ENCODE peak calls at places on chromosome 19, in nine cellular contexts. F is fibroblast of lung; S is BE2C; N is activated T-cell treated with anti-CD3 and anti-CD28 coated beads for 1 hour; Z is GOT3; D is stimulated activated CD4-positive, alpha-beta T cell treated with anti-CD3 and anti-CD28 coated beads, Interleukin-2, amount 100 ng/mL, for 24 hours; U is cardiac fibroblast; J is esophagus squamous epithelium; B is RWPE1. Y is an unnamed sample.

GRCh38 chr19:51887522-51888498 is at the start of gene ZNF577:
- DNase-seq in F (peak), S (peak), N (peak), Z (peak), D (peak), U (peak), J (peak), B (peak), Y (no peak)

GRCh38 chr19:47230122-47230920 is 678 bp downstream of the BBC3 start:
- DNase-seq in F (peak), S (peak), N (peak), Z (no peak), D (peak), U (peak), J (no peak), B (peak), Y (no peak)

GRCh38 chr19:32201661-32202060 is 143.7 kb upstream of the ZNF507 start:
- DNase-seq in F (no peak), S (no peak), N (no peak), Z (no peak), D (no peak), U (no peak), J (no peak), B (no peak), Y (no peak)

GRCh38 chr19:29610213-29610573 is 4.1 kb downstream of the POP4 start:
- DNase-seq in F (no peak), S (no peak), N (no peak), Z (no peak), D (no peak), U (no peak), J (no peak), B (no peak), Y (no peak)

GRCh38 chr19:49058592-49058991 is 1.0 kb upstream of the CGB7 start:
- DNase-seq in F (no peak), S (peak), N (no peak), Z (no peak), D (no peak), U (peak), J (no peak), B (no peak), Y (no peak)

GRCh38 chr19:48999481-49000325 is 6.0 kb downstream of the RUVBL2 start:
- DNase-seq in F (peak), S (peak), N (peak), Z (no peak), D (peak), U (peak), J (no peak), B (no peak), Y (no peak)

GRCh38 chr19:48616041-48616436 is 1.2 kb upstream of the FAM83E start:
- DNase-seq in F (no peak), S (no peak), N (no peak), Z (no peak), D (no peak), U (no peak), J (no peak), B (no peak), Y (no peak)

GRCh38 chr19:12913011-12913561 is 6.0 kb downstream of the SYCE2 start:
- DNase-seq in F (peak), S (peak), N (no peak), Z (no peak), D (no peak), U (peak), J (no peak), B (no peak), Y (no peak)

GRCh38 chr19:741506-742131 is 9.3 kb upstream of the MISP start:
- DNase-seq in F (no peak), S (no peak), N (no peak), Z (no peak), D (no peak), U (peak), J (no peak), B (no peak), Y (no peak)

GRCh38 chr19:29528350-29528945 is 2.7 kb downstream of the VSTM2B start:
- DNase-seq in F (peak), S (peak), N (peak), Z (no peak), D (peak), U (peak), J (no peak), B (peak), Y (no peak)

GRCh38 chr19:17327654-17328516 is 6.8 kb downstream of the ANO8 start:
- DNase-seq in F (peak), S (no peak), N (peak), Z (no peak), D (peak), U (peak), J (no peak), B (peak), Y (no peak)

GRCh38 chr19:38107129-38107528 is 116.9 kb downstream of the DPF1 start:
- DNase-seq in F (no peak), S (no peak), N (no peak), Z (no peak), D (no peak), U (no peak), J (no peak), B (no peak), Y (no peak)

GRCh38 chr19:34428549-34429285 is 536 bp downstream of the UBA2 start:
- DNase-seq in F (peak), S (peak), N (no peak), Z (no peak), D (no peak), U (peak), J (no peak), B (peak), Y (no peak)

GRCh38 chr19:34990578-34991192 is 9.4 kb upstream of the GRAMD1A start:
- DNase-seq in F (no peak), S (no peak), N (no peak), Z (no peak), D (peak), U (no peak), J (no peak), B (no peak), Y (no peak)

GRCh38 chr19:12899891-12900518 is 9.0 kb downstream of the GCDH start:
- DNase-seq in F (no peak), S (no peak), N (no peak), Z (no peak), D (no peak), U (no peak), J (no peak), B (no peak), Y (no peak)

GRCh38 chr19:11377237-11377636 is 2.8 kb downstream of the SWSAP1 start:
- DNase-seq in F (peak), S (peak), N (no peak), Z (no peak), D (no peak), U (peak), J (no peak), B (peak), Y (no peak)

GRCh38 chr19:56838930-56839664 is 1.4 kb downstream of the PEG3 start:
- DNase-seq in F (peak), S (peak), N (no peak), Z (no peak), D (no peak), U (peak), J (peak), B (no peak), Y (no peak)

GRCh38 chr19:53365899-53366493 is 491 bp downstream of the ZNF525 start:
- DNase-seq in F (no peak), S (peak), N (no peak), Z (no peak), D (peak), U (peak), J (no peak), B (no peak), Y (no peak)

GRCh38 chr19:16456652-16457194 is 15.0 kb downstream of the EPS15L1 start:
- DNase-seq in F (no peak), S (no peak), N (no peak), Z (no peak), D (no peak), U (no peak), J (no peak), B (no peak), Y (no peak)

GRCh38 chr19:11330103-11330502 is 9.4 kb downstream of the RAB3D start:
- DNase-seq in F (no peak), S (no peak), N (no peak), Z (no peak), D (no peak), U (no peak), J (no peak), B (no peak), Y (no peak)

GRCh38 chr19:47790398-47790814 is 11.9 kb downstream of the SELENOW start:
- DNase-seq in F (peak), S (peak), N (peak), Z (peak), D (peak), U (peak), J (no peak), B (peak), Y (no peak)

GRCh38 chr19:45526143-45526542 is 18.9 kb downstream of the VASP start:
- DNase-seq in F (peak), S (peak), N (no peak), Z (no peak), D (no peak), U (peak), J (no peak), B (peak), Y (no peak)

GRCh38 chr19:13849991-13850909 is 26.7 kb upstream of the NANOS3 start:
- DNase-seq in F (peak), S (peak), N (no peak), Z (peak), D (peak), U (peak), J (no peak), B (no peak), Y (no peak)

GRCh38 chr19:35009424-35010415 is 9.6 kb downstream of the GRAMD1A start:
- DNase-seq in F (no peak), S (no peak), N (no peak), Z (no peak), D (no peak), U (no peak), J (no peak), B (no peak), Y (no peak)

GRCh38 chr19:2711175-2711936 is 8.9 kb upstream of the GNG7 start:
- DNase-seq in F (peak), S (no peak), N (no peak), Z (no peak), D (no peak), U (peak), J (no peak), B (no peak), Y (no peak)

GRCh38 chr19:20664917-20665781 is 3.8 kb upstream of the ZNF626 start:
- DNase-seq in F (peak), S (no peak), N (no peak), Z (no peak), D (no peak), U (peak), J (no peak), B (no peak), Y (no peak)

GRCh38 chr19:48755787-48756674 is 707 bp downstream of the FGF21 start:
- DNase-seq in F (no peak), S (no peak), N (no peak), Z (no peak), D (no peak), U (no peak), J (no peak), B (no peak), Y (no peak)

GRCh38 chr19:19259741-19260140 is 13.4 kb downstream of the TM6SF2 start:
- DNase-seq in F (peak), S (peak), N (no peak), Z (no peak), D (no peak), U (no peak), J (no peak), B (peak), Y (peak)